ENCODE peak calls at places on chromosomes 2 and 18, in six cellular contexts. One of them, this sample, is unnamed.
A peak's percentile ranks its signal among the peaks of the same experiment; 100 is the strongest.

GRCh38 chr2:9422321-9423099 is 818 bp downstream of the ITGB1BP1 start:
- DNase-seq in left ventricle myocardium inferior: peak; percentile 39
- DNase-seq in adrenal gland: peak; percentile 44
- DNase-seq in OCI-LY7: peak; percentile 74
- DNase-seq in uterus: peak; percentile 37
- DNase-seq in CD8-positive, alpha-beta T cell: peak; percentile 48
- DNase-seq in this sample: no peak

GRCh38 chr2:218993345-218994315 is at the start of gene CRYBA2:
- DNase-seq in uterus: no peak
- DNase-seq in left ventricle myocardium inferior: no peak
- DNase-seq in OCI-LY7: no peak
- DNase-seq in CD8-positive, alpha-beta T cell: no peak
- DNase-seq in adrenal gland: no peak
- DNase-seq in this sample: no peak

GRCh38 chr18:25921677-25922421 is 168.6 kb downstream of the SS18 start:
- DNase-seq in left ventricle myocardium inferior: no peak
- DNase-seq in adrenal gland: peak; percentile 27
- DNase-seq in OCI-LY7: peak; percentile 73
- DNase-seq in uterus: no peak
- DNase-seq in CD8-positive, alpha-beta T cell: peak; percentile 22
- DNase-seq in this sample: peak; percentile 8

GRCh38 chr2:28166956-28167355 is 225.7 kb upstream of the FOSL2 start:
- DNase-seq in uterus: no peak
- DNase-seq in CD8-positive, alpha-beta T cell: no peak
- DNase-seq in adrenal gland: no peak
- DNase-seq in left ventricle myocardium inferior: no peak
- DNase-seq in OCI-LY7: no peak
- DNase-seq in this sample: no peak

GRCh38 chr2:168136392-168136977 is 110.9 kb downstream of the STK39 start:
- DNase-seq in uterus: no peak
- DNase-seq in OCI-LY7: peak; percentile 53
- DNase-seq in CD8-positive, alpha-beta T cell: no peak
- DNase-seq in adrenal gland: no peak
- DNase-seq in left ventricle myocardium inferior: no peak
- DNase-seq in this sample: no peak

GRCh38 chr18:22650247-22650646 is 232.5 kb upstream of the CTAGE1 start:
- DNase-seq in uterus: no peak
- DNase-seq in adrenal gland: no peak
- DNase-seq in left ventricle myocardium inferior: no peak
- DNase-seq in CD8-positive, alpha-beta T cell: no peak
- DNase-seq in OCI-LY7: no peak
- DNase-seq in this sample: no peak

GRCh38 chr2:68907232-68907922 is 36.2 kb upstream of the BMP10 start:
- DNase-seq in OCI-LY7: no peak
- DNase-seq in CD8-positive, alpha-beta T cell: no peak
- DNase-seq in adrenal gland: no peak
- DNase-seq in left ventricle myocardium inferior: no peak
- DNase-seq in uterus: no peak
- DNase-seq in this sample: no peak

GRCh38 chr2:105990624-105991023 is 203.5 kb downstream of the UXS1 start:
- DNase-seq in CD8-positive, alpha-beta T cell: no peak
- DNase-seq in uterus: no peak
- DNase-seq in left ventricle myocardium inferior: no peak
- DNase-seq in OCI-LY7: no peak
- DNase-seq in adrenal gland: no peak
- DNase-seq in this sample: no peak

GRCh38 chr2:151028691-151029176 is 232.9 kb downstream of the RBM43 start:
- DNase-seq in CD8-positive, alpha-beta T cell: no peak
- DNase-seq in uterus: no peak
- DNase-seq in adrenal gland: no peak
- DNase-seq in OCI-LY7: no peak
- DNase-seq in left ventricle myocardium inferior: no peak
- DNase-seq in this sample: no peak

GRCh38 chr2:13542642-13543041 is 825.9 kb downstream of the TRIB2 start:
- DNase-seq in adrenal gland: no peak
- DNase-seq in left ventricle myocardium inferior: no peak
- DNase-seq in OCI-LY7: no peak
- DNase-seq in CD8-positive, alpha-beta T cell: no peak
- DNase-seq in uterus: no peak
- DNase-seq in this sample: no peak

GRCh38 chr2:69390474-69390873 is 3.4 kb upstream of the GFPT1 start:
- DNase-seq in adrenal gland: no peak
- DNase-seq in uterus: no peak
- DNase-seq in left ventricle myocardium inferior: no peak
- DNase-seq in CD8-positive, alpha-beta T cell: no peak
- DNase-seq in OCI-LY7: no peak
- DNase-seq in this sample: no peak

GRCh38 chr2:236949089-236949935 is 136.4 kb upstream of the COPS8 start:
- DNase-seq in left ventricle myocardium inferior: no peak
- DNase-seq in OCI-LY7: no peak
- DNase-seq in uterus: no peak
- DNase-seq in CD8-positive, alpha-beta T cell: no peak
- DNase-seq in adrenal gland: no peak
- DNase-seq in this sample: no peak

GRCh38 chr2:46519265-46519664 is 39.9 kb downstream of the TMEM247 start:
- DNase-seq in left ventricle myocardium inferior: no peak
- DNase-seq in uterus: no peak
- DNase-seq in CD8-positive, alpha-beta T cell: no peak
- DNase-seq in adrenal gland: no peak
- DNase-seq in OCI-LY7: no peak
- DNase-seq in this sample: no peak

GRCh38 chr2:108193251-108193650 is 46.5 kb upstream of the SULT1C3 start:
- DNase-seq in uterus: no peak
- DNase-seq in adrenal gland: no peak
- DNase-seq in CD8-positive, alpha-beta T cell: no peak
- DNase-seq in left ventricle myocardium inferior: no peak
- DNase-seq in OCI-LY7: no peak
- DNase-seq in this sample: no peak

GRCh38 chr2:202718614-202719013 is 83.8 kb downstream of the FAM117B start:
- DNase-seq in OCI-LY7: no peak
- DNase-seq in CD8-positive, alpha-beta T cell: no peak
- DNase-seq in uterus: no peak
- DNase-seq in adrenal gland: no peak
- DNase-seq in left ventricle myocardium inferior: no peak
- DNase-seq in this sample: no peak

GRCh38 chr2:234462218-234462992 is 34.5 kb downstream of the ARL4C start:
- DNase-seq in adrenal gland: no peak
- DNase-seq in left ventricle myocardium inferior: no peak
- DNase-seq in uterus: no peak
- DNase-seq in CD8-positive, alpha-beta T cell: no peak
- DNase-seq in OCI-LY7: no peak
- DNase-seq in this sample: no peak

GRCh38 chr18:69233465-69234054 is 167.1 kb upstream of the DOK6 start:
- DNase-seq in left ventricle myocardium inferior: no peak
- DNase-seq in CD8-positive, alpha-beta T cell: no peak
- DNase-seq in uterus: no peak
- DNase-seq in adrenal gland: no peak
- DNase-seq in OCI-LY7: no peak
- DNase-seq in this sample: no peak

GRCh38 chr2:7966032-7966431 is 715.8 kb upstream of the ID2 start:
- DNase-seq in uterus: no peak
- DNase-seq in CD8-positive, alpha-beta T cell: no peak
- DNase-seq in adrenal gland: no peak
- DNase-seq in OCI-LY7: no peak
- DNase-seq in left ventricle myocardium inferior: no peak
- DNase-seq in this sample: no peak

GRCh38 chr2:185215497-185215896 is 523.1 kb upstream of the FSIP2 start:
- DNase-seq in CD8-positive, alpha-beta T cell: no peak
- DNase-seq in uterus: no peak
- DNase-seq in left ventricle myocardium inferior: no peak
- DNase-seq in adrenal gland: no peak
- DNase-seq in OCI-LY7: peak; percentile 0
- DNase-seq in this sample: no peak

GRCh38 chr2:32942728-32943485 is 3.8 kb upstream of the LTBP1 start:
- DNase-seq in uterus: no peak
- DNase-seq in left ventricle myocardium inferior: no peak
- DNase-seq in OCI-LY7: no peak
- DNase-seq in CD8-positive, alpha-beta T cell: no peak
- DNase-seq in adrenal gland: no peak
- DNase-seq in this sample: no peak

GRCh38 chr18:72419914-72420313 is 124.2 kb downstream of the CBLN2 start:
- DNase-seq in CD8-positive, alpha-beta T cell: no peak
- DNase-seq in uterus: no peak
- DNase-seq in left ventricle myocardium inferior: no peak
- DNase-seq in OCI-LY7: no peak
- DNase-seq in adrenal gland: no peak
- DNase-seq in this sample: no peak

GRCh38 chr2:186542002-186542401 is 47.9 kb upstream of the ITGAV start:
- DNase-seq in CD8-positive, alpha-beta T cell: no peak
- DNase-seq in OCI-LY7: no peak
- DNase-seq in uterus: no peak
- DNase-seq in adrenal gland: no peak
- DNase-seq in left ventricle myocardium inferior: no peak
- DNase-seq in this sample: no peak

GRCh38 chr2:216130346-216130951 is 21.3 kb downstream of the XRCC5 start:
- DNase-seq in left ventricle myocardium inferior: no peak
- DNase-seq in uterus: no peak
- DNase-seq in CD8-positive, alpha-beta T cell: no peak
- DNase-seq in OCI-LY7: no peak
- DNase-seq in adrenal gland: no peak
- DNase-seq in this sample: no peak

GRCh38 chr2:216131175-216131926 is 22.2 kb downstream of the XRCC5 start:
- DNase-seq in adrenal gland: no peak
- DNase-seq in left ventricle myocardium inferior: no peak
- DNase-seq in uterus: no peak
- DNase-seq in CD8-positive, alpha-beta T cell: no peak
- DNase-seq in OCI-LY7: no peak
- DNase-seq in this sample: no peak

GRCh38 chr2:216133392-216133791 is 24.2 kb downstream of the XRCC5 start:
- DNase-seq in uterus: no peak
- DNase-seq in adrenal gland: no peak
- DNase-seq in OCI-LY7: no peak
- DNase-seq in CD8-positive, alpha-beta T cell: no peak
- DNase-seq in left ventricle myocardium inferior: no peak
- DNase-seq in this sample: no peak

GRCh38 chr2:216134958-216135541 is 25.9 kb downstream of the XRCC5 start:
- DNase-seq in left ventricle myocardium inferior: no peak
- DNase-seq in adrenal gland: no peak
- DNase-seq in CD8-positive, alpha-beta T cell: no peak
- DNase-seq in OCI-LY7: no peak
- DNase-seq in uterus: no peak
- DNase-seq in this sample: no peak

DNA sequence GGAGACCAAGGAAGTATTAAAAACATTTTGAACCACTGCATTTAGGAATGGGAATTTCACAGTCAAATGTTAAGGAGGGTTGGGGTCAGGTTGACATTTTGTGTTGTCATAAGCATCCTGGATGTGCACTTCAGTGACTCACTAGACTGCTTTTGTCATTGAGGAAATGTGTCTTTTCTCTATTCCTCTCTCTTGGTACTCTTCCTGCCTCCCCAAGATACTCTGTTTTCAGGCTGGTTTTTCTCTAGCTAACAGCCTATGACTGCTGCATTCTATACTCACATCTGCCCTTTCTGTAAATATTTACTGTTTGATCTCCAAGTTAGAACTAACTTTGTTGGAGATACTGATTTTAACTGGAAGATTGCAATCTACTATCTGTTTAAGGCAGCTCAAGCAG is 23.4 kb downstream of the XRCC5 start:
- DNase-seq in OCI-LY7: no peak
- DNase-seq in uterus: no peak
- DNase-seq in left ventricle myocardium inferior: no peak
- DNase-seq in CD8-positive, alpha-beta T cell: no peak
- DNase-seq in adrenal gland: no peak
- DNase-seq in this sample: no peak
- H3K36me3 ChIP-seq in OCI-LY7: peaks cover 97% of the 10 kb centered on the region
- H3K36me3 ChIP-seq in uterus: no peaks in the 10 kb centered on the region
- H3K36me3 ChIP-seq in left ventricle myocardium inferior: peaks cover 97% of the 10 kb centered on the region
- H3K36me3 ChIP-seq in CD8-positive, alpha-beta T cell: peaks cover 64% of the 10 kb centered on the region
- H3K36me3 ChIP-seq in adrenal gland: no peaks in the 10 kb centered on the region
- H3K36me3 ChIP-seq in this sample: no peaks in the 10 kb centered on the region

GRCh38 chr2:177212895-177213856 is 582 bp downstream of the HNRNPA3 start:
- DNase-seq in CD8-positive, alpha-beta T cell: peak; percentile 91
- DNase-seq in adrenal gland: peak; percentile 95
- DNase-seq in OCI-LY7: peak; percentile 90
- DNase-seq in left ventricle myocardium inferior: peak; percentile 94
- DNase-seq in uterus: peak; percentile 92
- DNase-seq in this sample: peak; percentile 91

GRCh38 chr2:177221970-177222369 is 9.4 kb downstream of the HNRNPA3 start:
- DNase-seq in uterus: no peak
- DNase-seq in left ventricle myocardium inferior: no peak
- DNase-seq in adrenal gland: no peak
- DNase-seq in CD8-positive, alpha-beta T cell: no peak
- DNase-seq in OCI-LY7: no peak
- DNase-seq in this sample: no peak

GRCh38 chr2:177221534-177221933 is 8.9 kb downstream of the HNRNPA3 start:
- DNase-seq in adrenal gland: no peak
- DNase-seq in left ventricle myocardium inferior: no peak
- DNase-seq in CD8-positive, alpha-beta T cell: no peak
- DNase-seq in OCI-LY7: no peak
- DNase-seq in uterus: no peak
- DNase-seq in this sample: no peak

GRCh38 chr2:177212106-177212894 is at the start of gene HNRNPA3:
- DNase-seq in OCI-LY7: peak; percentile 98
- DNase-seq in CD8-positive, alpha-beta T cell: peak; percentile 100
- DNase-seq in left ventricle myocardium inferior: peak; percentile 99
- DNase-seq in adrenal gland: peak; percentile 99
- DNase-seq in uterus: peak; percentile 98
- DNase-seq in this sample: peak; percentile 99

DNA sequence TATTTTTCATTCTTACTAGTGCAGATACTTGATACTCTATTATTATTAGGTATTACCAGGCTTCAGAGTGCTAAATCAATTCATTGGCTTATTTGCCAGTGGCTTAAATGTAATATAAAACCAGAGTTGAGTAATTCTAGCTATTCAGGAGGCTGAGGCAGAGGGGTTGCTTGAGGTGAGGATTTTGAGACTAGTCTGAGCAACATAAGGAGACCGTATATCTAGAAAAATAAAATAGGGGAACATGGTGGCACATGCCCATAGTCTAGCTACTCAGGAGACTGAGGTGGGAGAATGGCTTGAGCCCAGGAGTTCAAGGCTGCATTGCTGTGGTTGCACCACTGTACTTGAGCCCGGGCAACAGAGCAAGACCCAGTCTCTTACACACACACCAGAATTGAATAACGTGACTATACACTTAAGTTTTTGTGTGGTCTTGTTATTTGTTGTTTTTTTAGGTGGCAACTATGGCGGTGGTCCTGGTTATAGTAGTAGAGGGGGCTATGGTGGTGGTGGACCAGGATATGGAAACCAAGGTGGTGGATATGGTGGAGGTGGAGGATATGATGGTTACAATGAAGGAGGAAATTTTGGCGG is 4.8 kb downstream of the HNRNPA3 start:
- DNase-seq in OCI-LY7: no peak
- DNase-seq in uterus: no peak
- DNase-seq in left ventricle myocardium inferior: no peak
- DNase-seq in adrenal gland: no peak
- DNase-seq in CD8-positive, alpha-beta T cell: no peak
- DNase-seq in this sample: no peak
- H3K36me3 ChIP-seq in OCI-LY7: peaks cover 90% of the 10 kb centered on the region
- H3K36me3 ChIP-seq in uterus: no peaks in the 10 kb centered on the region
- H3K36me3 ChIP-seq in left ventricle myocardium inferior: peaks cover 76% of the 10 kb centered on the region
- H3K36me3 ChIP-seq in adrenal gland: no peaks in the 10 kb centered on the region
- H3K36me3 ChIP-seq in CD8-positive, alpha-beta T cell: peaks cover 42% of the 10 kb centered on the region
- H3K36me3 ChIP-seq in this sample: peaks cover 10% of the 10 kb centered on the region

GRCh38 chr18:2774669-2775068 is 72.1 kb upstream of the EMILIN2 start:
- DNase-seq in uterus: no peak
- DNase-seq in adrenal gland: no peak
- DNase-seq in left ventricle myocardium inferior: no peak
- DNase-seq in CD8-positive, alpha-beta T cell: no peak
- DNase-seq in OCI-LY7: no peak
- DNase-seq in this sample: no peak
- H3K36me3 ChIP-seq in uterus: no peaks in the 10 kb centered on the region
- H3K36me3 ChIP-seq in adrenal gland: no peaks in the 10 kb centered on the region
- H3K36me3 ChIP-seq in left ventricle myocardium inferior: peaks cover 96% of the 10 kb centered on the region
- H3K36me3 ChIP-seq in CD8-positive, alpha-beta T cell: peaks cover 73% of the 10 kb centered on the region
- H3K36me3 ChIP-seq in OCI-LY7: peaks cover 98% of the 10 kb centered on the region
- H3K36me3 ChIP-seq in this sample: no peaks in the 10 kb centered on the region

GRCh38 chr18:79438089-79438488 is 42.4 kb downstream of the NFATC1 start:
- DNase-seq in adrenal gland: no peak
- DNase-seq in left ventricle myocardium inferior: no peak
- DNase-seq in CD8-positive, alpha-beta T cell: no peak
- DNase-seq in OCI-LY7: no peak
- DNase-seq in uterus: no peak
- DNase-seq in this sample: no peak
- H3K36me3 ChIP-seq in adrenal gland: no peaks in the 10 kb centered on the region
- H3K36me3 ChIP-seq in left ventricle myocardium inferior: peaks cover 17% of the 10 kb centered on the region
- H3K36me3 ChIP-seq in CD8-positive, alpha-beta T cell: peaks cover 8% of the 10 kb centered on the region
- H3K36me3 ChIP-seq in OCI-LY7: peaks cover 34% of the 10 kb centered on the region
- H3K36me3 ChIP-seq in uterus: no peaks in the 10 kb centered on the region
- H3K36me3 ChIP-seq in this sample: no peaks in the 10 kb centered on the region

This sample was measured in prostate gland.